ENCODE peak calls at places on chromosome 3, in eight cellular contexts. One of them, this sample, is unnamed.

GRCh38 chr3:38354588-38355344 is 8.2 kb downstream of the XYLB start:
- DNase-seq in fibroblast of lung: peak
- DNase-seq in nephron progenitor cell: no peak
- DNase-seq in H1: no peak
- DNase-seq in endothelial cell: no peak
- DNase-seq in progenitor cell of endocrine pancreas: no peak
- DNase-seq in HFFc6: peak
- DNase-seq in brain microvascular endothelial cell: peak
- DNase-seq in this sample: no peak

GRCh38 chr3:194174407-194174806 is 38.5 kb downstream of the HES1 start:
- DNase-seq in fibroblast of lung: no peak
- DNase-seq in nephron progenitor cell: no peak
- DNase-seq in H1: no peak
- DNase-seq in endothelial cell: no peak
- DNase-seq in progenitor cell of endocrine pancreas: no peak
- DNase-seq in HFFc6: no peak
- DNase-seq in brain microvascular endothelial cell: no peak
- DNase-seq in this sample: no peak

GRCh38 chr3:73719413-73719831 is 94.7 kb upstream of the PDZRN3 start:
- DNase-seq in fibroblast of lung: peak
- DNase-seq in nephron progenitor cell: no peak
- DNase-seq in H1: no peak
- DNase-seq in endothelial cell: no peak
- DNase-seq in progenitor cell of endocrine pancreas: no peak
- DNase-seq in HFFc6: no peak
- DNase-seq in brain microvascular endothelial cell: no peak
- DNase-seq in this sample: no peak

GRCh38 chr3:109355625-109356441 is 18.5 kb upstream of the DPPA4 start:
- DNase-seq in fibroblast of lung: no peak
- DNase-seq in nephron progenitor cell: peak
- DNase-seq in H1: no peak
- DNase-seq in endothelial cell: no peak
- DNase-seq in progenitor cell of endocrine pancreas: no peak
- DNase-seq in HFFc6: no peak
- DNase-seq in brain microvascular endothelial cell: no peak
- DNase-seq in this sample: no peak

GRCh38 chr3:120144267-120144666 is 50.0 kb upstream of the GSK3B start:
- DNase-seq in fibroblast of lung: peak
- DNase-seq in nephron progenitor cell: no peak
- DNase-seq in H1: no peak
- DNase-seq in endothelial cell: no peak
- DNase-seq in progenitor cell of endocrine pancreas: no peak
- DNase-seq in HFFc6: peak
- DNase-seq in brain microvascular endothelial cell: peak
- DNase-seq in this sample: no peak

GRCh38 chr3:39166134-39166710 is 12.8 kb upstream of the CSRNP1 start:
- DNase-seq in fibroblast of lung: peak
- DNase-seq in nephron progenitor cell: no peak
- DNase-seq in H1: no peak
- DNase-seq in endothelial cell: no peak
- DNase-seq in progenitor cell of endocrine pancreas: no peak
- DNase-seq in HFFc6: peak
- DNase-seq in brain microvascular endothelial cell: peak
- DNase-seq in this sample: no peak

GRCh38 chr3:99920530-99921376 is 103.1 kb downstream of the CMSS1 start:
- DNase-seq in fibroblast of lung: peak
- DNase-seq in nephron progenitor cell: no peak
- DNase-seq in H1: no peak
- DNase-seq in endothelial cell: no peak
- DNase-seq in progenitor cell of endocrine pancreas: no peak
- DNase-seq in HFFc6: no peak
- DNase-seq in brain microvascular endothelial cell: no peak
- DNase-seq in this sample: no peak

GRCh38 chr3:146164506-146164905 is 3.5 kb upstream of the PLOD2 start:
- DNase-seq in fibroblast of lung: no peak
- DNase-seq in nephron progenitor cell: no peak
- DNase-seq in H1: no peak
- DNase-seq in endothelial cell: no peak
- DNase-seq in progenitor cell of endocrine pancreas: no peak
- DNase-seq in HFFc6: no peak
- DNase-seq in brain microvascular endothelial cell: no peak
- DNase-seq in this sample: no peak

GRCh38 chr3:73680696-73681095 is 56.0 kb upstream of the PDZRN3 start:
- DNase-seq in fibroblast of lung: no peak
- DNase-seq in nephron progenitor cell: no peak
- DNase-seq in H1: no peak
- DNase-seq in endothelial cell: no peak
- DNase-seq in progenitor cell of endocrine pancreas: no peak
- DNase-seq in HFFc6: no peak
- DNase-seq in brain microvascular endothelial cell: no peak
- DNase-seq in this sample: no peak

GRCh38 chr3:123790254-123791072 is 93.7 kb downstream of the MYLK start:
- DNase-seq in fibroblast of lung: peak
- DNase-seq in nephron progenitor cell: no peak
- DNase-seq in H1: no peak
- DNase-seq in endothelial cell: no peak
- DNase-seq in progenitor cell of endocrine pancreas: no peak
- DNase-seq in HFFc6: peak
- DNase-seq in brain microvascular endothelial cell: no peak
- DNase-seq in this sample: no peak

GRCh38 chr3:186259612-186260383 is 102.2 kb downstream of the DGKG start:
- DNase-seq in fibroblast of lung: peak
- DNase-seq in nephron progenitor cell: peak
- DNase-seq in H1: peak
- DNase-seq in endothelial cell: peak
- DNase-seq in progenitor cell of endocrine pancreas: peak
- DNase-seq in HFFc6: peak
- DNase-seq in brain microvascular endothelial cell: peak
- DNase-seq in this sample: peak

GRCh38 chr3:131250466-131250865 is 131.1 kb upstream of the NUDT16 start:
- DNase-seq in fibroblast of lung: no peak
- DNase-seq in nephron progenitor cell: no peak
- DNase-seq in H1: no peak
- DNase-seq in endothelial cell: no peak
- DNase-seq in progenitor cell of endocrine pancreas: no peak
- DNase-seq in HFFc6: no peak
- DNase-seq in brain microvascular endothelial cell: no peak
- DNase-seq in this sample: no peak

GRCh38 chr3:23810342-23811116 is 4.8 kb downstream of the UBE2E1 start:
- DNase-seq in fibroblast of lung: peak
- DNase-seq in nephron progenitor cell: peak
- DNase-seq in H1: peak
- DNase-seq in endothelial cell: peak
- DNase-seq in progenitor cell of endocrine pancreas: peak
- DNase-seq in HFFc6: no peak
- DNase-seq in brain microvascular endothelial cell: no peak
- DNase-seq in this sample: peak
- TF ChIP-seq CTCF in fibroblast of lung: no peak
- TF ChIP-seq CTCF in nephron progenitor cell: no peak
- TF ChIP-seq CTCF in H1: peak
- TF ChIP-seq CTCF in endothelial cell: no peak
- TF ChIP-seq CTCF in progenitor cell of endocrine pancreas: peak
- TF ChIP-seq CTCF in HFFc6: peak
- TF ChIP-seq CTCF in brain microvascular endothelial cell: peak
- TF ChIP-seq CTCF in this sample: peak

DNA sequence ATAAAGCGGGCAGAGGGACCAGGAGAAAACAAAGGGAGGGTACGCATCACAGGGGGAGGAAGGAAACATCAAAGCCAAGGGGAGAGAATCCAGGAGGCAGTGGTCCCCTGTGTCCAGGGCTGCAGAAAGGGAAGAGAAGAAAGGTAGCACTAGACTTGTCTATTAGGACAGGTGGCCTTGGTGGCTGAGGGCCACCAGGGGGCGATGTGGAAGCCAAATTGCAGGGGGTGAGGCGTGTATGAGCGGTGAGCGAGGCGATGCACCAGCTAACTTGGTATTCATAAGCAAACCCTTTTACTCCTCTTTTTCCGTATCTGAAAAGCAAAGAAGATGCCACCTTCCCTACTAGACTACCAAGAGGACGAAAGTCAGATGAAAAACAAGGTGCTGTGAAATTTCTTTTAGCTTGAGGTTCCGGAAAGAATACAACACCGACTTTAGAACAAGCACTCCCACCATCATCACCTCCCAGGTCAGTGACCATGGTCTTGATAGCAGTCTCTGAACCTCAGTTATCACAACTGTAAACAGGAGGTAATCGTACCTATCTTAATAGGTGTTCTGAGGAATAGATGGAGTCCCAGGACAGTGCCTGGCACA is 654.4 kb upstream of the ADAMTS9 start:
- DNase-seq in fibroblast of lung: peak
- DNase-seq in nephron progenitor cell: peak
- DNase-seq in H1: peak
- DNase-seq in endothelial cell: peak
- DNase-seq in progenitor cell of endocrine pancreas: peak
- DNase-seq in HFFc6: peak
- DNase-seq in brain microvascular endothelial cell: peak
- DNase-seq in this sample: peak
- TF ChIP-seq CTCF in fibroblast of lung: peak
- TF ChIP-seq CTCF in nephron progenitor cell: peak
- TF ChIP-seq CTCF in H1: peak
- TF ChIP-seq CTCF in endothelial cell: peak
- TF ChIP-seq CTCF in progenitor cell of endocrine pancreas: peak
- TF ChIP-seq CTCF in HFFc6: peak
- TF ChIP-seq CTCF in brain microvascular endothelial cell: peak
- TF ChIP-seq CTCF in this sample: peak

DNA sequence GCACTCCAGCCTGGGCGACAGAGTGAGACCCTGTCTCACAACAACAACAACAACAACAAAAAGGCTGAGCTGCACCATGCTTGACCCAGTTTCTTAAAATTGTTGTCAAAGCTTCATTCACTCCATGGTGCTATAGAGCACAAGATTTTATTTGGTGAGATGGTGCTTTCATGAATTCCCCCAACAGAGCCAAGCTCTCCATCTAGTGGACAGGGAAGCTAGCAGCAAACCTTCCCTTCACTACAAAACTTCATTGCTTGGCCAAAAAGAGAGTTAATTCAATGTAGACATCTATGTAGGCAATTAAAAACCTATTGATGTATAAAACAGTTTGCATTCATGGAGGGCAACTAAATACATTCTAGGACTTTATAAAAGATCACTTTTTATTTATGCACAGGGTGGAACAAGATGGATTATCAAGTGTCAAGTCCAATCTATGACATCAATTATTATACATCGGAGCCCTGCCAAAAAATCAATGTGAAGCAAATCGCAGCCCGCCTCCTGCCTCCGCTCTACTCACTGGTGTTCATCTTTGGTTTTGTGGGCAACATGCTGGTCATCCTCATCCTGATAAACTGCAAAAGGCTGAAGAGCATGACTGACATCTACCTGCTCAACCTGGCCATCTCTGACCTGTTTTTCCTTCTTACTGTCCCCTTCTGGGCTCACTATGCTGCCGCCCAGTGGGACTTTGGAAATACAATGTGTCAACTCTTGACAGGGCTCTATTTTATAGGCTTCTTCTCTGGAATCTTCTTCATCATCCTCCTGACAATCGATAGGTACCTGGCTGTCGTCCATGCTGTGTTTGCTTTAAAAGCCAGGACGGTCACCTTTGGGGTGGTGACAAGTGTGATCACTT is 2.0 kb downstream of the CCR5 start:
- DNase-seq in fibroblast of lung: no peak
- DNase-seq in nephron progenitor cell: no peak
- DNase-seq in H1: no peak
- DNase-seq in endothelial cell: no peak
- DNase-seq in progenitor cell of endocrine pancreas: no peak
- DNase-seq in HFFc6: peak
- DNase-seq in brain microvascular endothelial cell: peak
- DNase-seq in this sample: no peak
- TF ChIP-seq CTCF in fibroblast of lung: peak
- TF ChIP-seq CTCF in nephron progenitor cell: peak
- TF ChIP-seq CTCF in H1: peak
- TF ChIP-seq CTCF in endothelial cell: no peak
- TF ChIP-seq CTCF in progenitor cell of endocrine pancreas: peak
- TF ChIP-seq CTCF in HFFc6: peak
- TF ChIP-seq CTCF in brain microvascular endothelial cell: peak
- TF ChIP-seq CTCF in this sample: peak

DNA sequence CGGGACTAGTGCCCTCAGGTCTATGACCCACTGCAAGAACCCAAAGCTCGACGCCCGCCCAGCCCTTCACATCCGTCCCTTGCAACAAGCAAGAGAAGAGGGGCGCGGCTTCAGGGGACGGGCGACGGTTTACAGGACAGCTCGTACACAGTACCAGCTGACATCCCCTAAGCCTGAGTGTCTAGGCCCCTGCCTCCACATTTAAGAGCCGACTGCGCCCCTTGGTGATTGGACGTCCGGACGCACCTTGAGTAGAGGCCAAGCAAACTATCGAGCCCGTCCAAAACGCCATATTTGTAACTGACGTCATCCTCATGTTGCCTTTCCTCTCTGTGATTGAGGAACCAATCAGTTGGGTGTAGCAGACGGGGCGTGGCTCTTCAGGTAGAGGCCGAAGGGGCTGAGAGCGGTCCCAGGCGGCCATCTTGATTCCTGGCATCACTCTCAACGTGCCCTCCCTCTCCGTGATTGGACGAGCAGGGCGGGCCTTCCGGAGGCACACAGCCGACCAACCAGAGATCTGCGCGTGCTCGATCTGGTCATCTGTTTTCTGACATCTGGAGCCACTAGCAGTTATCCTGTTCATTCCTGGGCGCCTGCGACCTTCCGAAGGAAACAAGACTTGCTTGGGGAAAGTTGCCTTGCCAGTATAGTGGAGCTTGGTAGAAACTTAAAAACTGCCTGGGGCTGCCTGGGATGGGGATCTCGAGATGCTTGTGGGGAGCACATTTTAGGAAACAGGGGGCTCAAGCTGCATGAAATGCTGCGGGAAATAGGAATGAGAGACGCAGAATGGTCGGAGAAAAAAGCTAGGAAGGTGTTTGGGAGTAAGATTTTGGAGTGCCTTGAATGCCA is 4.0 kb upstream of the RPL14 start:
- DNase-seq in fibroblast of lung: peak
- DNase-seq in nephron progenitor cell: peak
- DNase-seq in H1: peak
- DNase-seq in endothelial cell: peak
- DNase-seq in progenitor cell of endocrine pancreas: peak
- DNase-seq in HFFc6: peak
- DNase-seq in brain microvascular endothelial cell: peak
- DNase-seq in this sample: peak
- TF ChIP-seq CTCF in fibroblast of lung: no peak
- TF ChIP-seq CTCF in nephron progenitor cell: no peak
- TF ChIP-seq CTCF in H1: peak
- TF ChIP-seq CTCF in endothelial cell: no peak
- TF ChIP-seq CTCF in progenitor cell of endocrine pancreas: no peak
- TF ChIP-seq CTCF in HFFc6: no peak
- TF ChIP-seq CTCF in brain microvascular endothelial cell: no peak
- TF ChIP-seq CTCF in this sample: no peak

DNA sequence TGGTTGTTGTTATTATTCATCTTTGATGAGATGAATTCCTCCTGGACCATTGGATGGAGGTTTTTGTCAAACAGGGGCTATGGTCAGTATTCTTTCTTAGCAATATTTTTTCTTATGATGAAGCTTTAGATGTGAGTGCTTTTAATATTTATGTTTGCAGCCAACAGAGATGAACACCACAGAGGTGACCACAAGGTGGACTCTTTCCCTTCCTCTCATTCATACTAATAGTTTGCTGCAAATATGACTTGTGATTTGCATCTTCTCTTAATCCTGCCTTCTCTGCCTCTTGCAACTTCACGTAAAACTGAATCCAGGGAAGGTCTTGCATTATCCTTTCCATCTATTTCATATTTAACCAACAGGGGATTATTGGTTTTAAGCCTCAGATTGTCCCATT is 473.1 kb upstream of the UBE2E2 start:
- DNase-seq in fibroblast of lung: no peak
- DNase-seq in nephron progenitor cell: no peak
- DNase-seq in H1: no peak
- DNase-seq in endothelial cell: peak
- DNase-seq in progenitor cell of endocrine pancreas: no peak
- DNase-seq in HFFc6: no peak
- DNase-seq in brain microvascular endothelial cell: peak
- DNase-seq in this sample: no peak
- TF ChIP-seq CTCF in fibroblast of lung: peak
- TF ChIP-seq CTCF in nephron progenitor cell: no peak
- TF ChIP-seq CTCF in H1: peak
- TF ChIP-seq CTCF in endothelial cell: peak
- TF ChIP-seq CTCF in progenitor cell of endocrine pancreas: peak
- TF ChIP-seq CTCF in HFFc6: peak
- TF ChIP-seq CTCF in brain microvascular endothelial cell: peak
- TF ChIP-seq CTCF in this sample: no peak